ENCODE peak calls at places on chromosomes 1 and 21, in seven cellular contexts. G is HFF-Myc; Y is transverse colon; D is CD4-positive, alpha-beta memory T cell; A is adrenal gland; H is fibroblast of villous mesenchyme; N is fibroblast of mammary gland. R is an unnamed sample.

GRCh38 chr1:27605796-27606707 is 2.1 kb upstream of the AHDC1 start:
- DNase-seq in Y (peak), D (peak), H (peak), N (peak), G (no peak), A (no peak), R (peak)

GRCh38 chr21:27561116-27561515 is 594.2 kb upstream of the ADAMTS5 start:
- DNase-seq in Y (peak), N (no peak), G (no peak), H (peak), D (no peak), A (no peak), R (no peak)

GRCh38 chr1:25891606-25892005 is 14.6 kb downstream of the STMN1 start:
- DNase-seq in G (no peak), Y (no peak), D (no peak), N (no peak), H (no peak), A (no peak), R (no peak)

GRCh38 chr1:34143984-34144383 is 21.0 kb downstream of the CSMD2 start:
- DNase-seq in Y (no peak), A (no peak), H (no peak), G (no peak), N (no peak), D (no peak), R (no peak)

GRCh38 chr21:32325706-32326105 is 27.1 kb downstream of the MRAP start:
- DNase-seq in N (no peak), D (no peak), Y (no peak), H (no peak), A (no peak), G (no peak), R (no peak)

GRCh38 chr1:53732409-53732808 is 6.6 kb downstream of the GLIS1 start:
- DNase-seq in H (no peak), Y (no peak), D (no peak), N (no peak), G (no peak), A (no peak), R (peak)

GRCh38 chr21:18204931-18205330 is 39.7 kb upstream of the CHODL start:
- DNase-seq in H (no peak), N (no peak), Y (no peak), A (no peak), G (no peak), D (no peak), R (peak)

GRCh38 chr1:17599301-17600300 is 60.1 kb downstream of the ARHGEF10L start:
- DNase-seq in D (no peak), G (no peak), Y (peak), A (no peak), N (no peak), H (no peak), R (no peak)

GRCh38 chr1:214739621-214740238 is 136.7 kb downstream of the CENPF start:
- DNase-seq in N (peak), G (no peak), H (no peak), A (no peak), D (no peak), Y (no peak), R (peak)

GRCh38 chr1:218479436-218480115 is 134.4 kb downstream of the TGFB2 start:
- DNase-seq in Y (no peak), H (peak), N (peak), A (no peak), D (no peak), G (no peak), R (peak)

GRCh38 chr21:34912022-34912933 is 136.8 kb downstream of the RUNX1 start:
- DNase-seq in A (no peak), N (no peak), G (no peak), H (no peak), Y (no peak), D (no peak), R (peak)

GRCh38 chr1:246319111-246319510 is 188.0 kb downstream of the SMYD3 start:
- DNase-seq in G (no peak), H (no peak), D (no peak), A (no peak), Y (no peak), N (no peak), R (no peak)

GRCh38 chr1:221292652-221293051 is 413.4 kb downstream of the HLX start:
- DNase-seq in G (no peak), D (no peak), H (no peak), A (no peak), Y (no peak), N (no peak), R (no peak)

GRCh38 chr1:99004270-99005141 is at the start of gene PLPPR5:
- DNase-seq in N (peak), D (peak), G (no peak), Y (no peak), A (no peak), H (no peak), R (peak)

GRCh38 chr1:61261585-61261984 is 179.2 kb downstream of the NFIA start:
- DNase-seq in Y (no peak), N (peak), A (no peak), D (no peak), H (no peak), G (no peak), R (no peak)

GRCh38 chr1:7669559-7670208 is 101.4 kb upstream of the VAMP3 start:
- DNase-seq in H (peak), G (no peak), A (peak), Y (peak), D (peak), N (peak), R (peak)

GRCh38 chr21:41856572-41856971 is 22.6 kb downstream of the PRDM15 start:
- DNase-seq in H (no peak), Y (no peak), G (no peak), A (no peak), D (no peak), N (no peak), R (no peak)

GRCh38 chr1:183089025-183089639 is 65.9 kb downstream of the LAMC1 start:
- DNase-seq in H (no peak), A (no peak), N (no peak), D (no peak), Y (no peak), G (no peak), R (no peak)

GRCh38 chr1:219567341-219567947 is 45.5 kb downstream of the ZC3H11B start:
- DNase-seq in N (peak), A (no peak), H (peak), G (no peak), D (no peak), Y (no peak), R (peak)

GRCh38 chr1:85319488-85319887 is 43.1 kb upstream of the BCL10 start:
- DNase-seq in D (no peak), N (peak), Y (no peak), A (no peak), H (no peak), G (no peak), R (no peak)

DNA sequence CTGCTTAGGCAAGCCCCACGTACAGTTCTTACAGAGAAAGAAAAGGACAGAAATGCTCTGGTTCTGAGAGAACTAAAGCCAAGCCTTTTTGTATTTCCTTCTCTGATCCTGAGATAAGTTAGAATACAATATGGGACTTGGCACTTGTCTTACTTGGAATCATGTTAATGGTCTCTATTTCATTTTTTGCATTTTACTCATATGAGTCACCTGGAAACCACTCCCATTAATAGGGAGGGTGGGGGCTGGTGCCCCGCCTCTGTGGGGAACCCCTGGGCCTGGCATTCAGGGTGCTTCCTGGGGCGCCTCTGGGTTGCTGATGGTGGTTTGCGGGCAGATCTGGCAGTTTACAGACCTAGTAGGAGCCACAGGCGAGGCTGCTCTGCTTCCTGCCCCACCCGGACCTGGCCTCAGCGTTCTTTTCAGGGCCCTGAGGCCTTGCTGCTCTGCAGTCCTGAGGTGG is 26.7 kb downstream of the TSPAN2 start:
- DNase-seq in G (no peak), D (peak), Y (peak), A (peak), N (no peak), H (peak), R (peak)
- H3K4me3 ChIP-seq in G (no peak), D (peak), Y (no peak), A (no peak), N (no peak), H (no peak), R (no peak)

GRCh38 chr1:9536301-9536700 is 3.0 kb upstream of the SLC25A33 start:
- DNase-seq in Y (no peak), G (no peak), D (no peak), H (no peak), A (no peak), N (no peak), R (no peak)

GRCh38 chr1:9539165-9539828 is at the start of gene SLC25A33:
- DNase-seq in N (peak), H (peak), Y (peak), A (peak), D (peak), G (peak), R (peak)

GRCh38 chr1:9537863-9538668 is 1.2 kb upstream of the SLC25A33 start:
- DNase-seq in H (no peak), A (no peak), Y (peak), G (no peak), D (no peak), N (no peak), R (no peak)

GRCh38 chr1:9539829-9540550 is 725 bp downstream of the SLC25A33 start:
- DNase-seq in G (no peak), D (no peak), H (peak), Y (peak), N (peak), A (peak), R (no peak)

GRCh38 chr1:9538669-9539164 is 548 bp upstream of the SLC25A33 start:
- DNase-seq in D (no peak), N (no peak), H (no peak), Y (peak), A (no peak), G (no peak), R (no peak)
- H3K4me3 ChIP-seq in D (no peak), N (no peak), H (no peak), Y (no peak), A (no peak), G (no peak), R (no peak)

DNA sequence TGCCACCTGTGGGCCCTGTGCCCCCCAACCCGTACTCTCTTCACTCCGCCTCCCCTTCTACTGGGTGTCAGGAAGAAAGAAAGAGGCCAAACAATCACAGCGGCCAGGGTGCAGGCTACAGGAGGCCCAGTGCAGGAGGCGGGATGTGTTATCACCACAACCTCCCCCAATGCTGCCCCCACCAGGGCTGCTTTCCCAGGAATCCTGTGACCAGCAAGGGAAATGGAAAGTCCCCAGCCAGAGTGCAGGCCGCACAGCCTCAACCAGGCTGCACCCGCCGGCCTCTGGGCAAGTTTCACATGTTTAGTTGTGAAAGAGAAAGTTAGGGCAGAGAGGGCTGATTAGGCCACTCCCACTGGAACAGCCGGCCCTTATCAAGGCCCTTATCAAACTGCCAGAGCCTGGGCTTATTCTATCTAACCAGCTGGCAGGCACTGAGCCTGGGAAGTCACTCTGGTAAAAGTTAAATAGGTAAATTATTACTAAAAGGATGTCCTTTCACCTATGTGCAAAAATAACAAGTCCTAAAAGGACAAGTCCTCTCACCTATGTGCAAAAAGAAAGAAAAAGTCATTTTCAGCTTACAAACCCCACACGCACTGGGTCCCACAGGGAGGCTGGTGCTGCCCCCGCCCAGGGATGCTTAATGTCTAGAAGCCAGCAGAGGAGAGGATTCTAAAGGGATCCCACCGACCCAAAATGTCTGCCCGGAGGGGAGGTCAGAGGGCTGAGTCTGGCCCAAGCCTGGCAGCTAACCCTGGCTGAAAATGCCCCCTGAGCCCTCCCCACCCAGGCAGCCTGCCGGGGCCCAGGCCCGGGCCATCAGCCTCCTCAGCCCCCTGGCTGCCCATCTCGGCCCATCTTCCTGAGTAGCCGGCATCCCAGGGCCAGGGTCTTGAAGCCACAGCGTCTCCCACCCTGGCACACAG is 33.7 kb downstream of the ACOT7 start:
- DNase-seq in A (peak), D (peak), G (no peak), N (peak), H (peak), Y (peak), R (peak)
- H3K4me3 ChIP-seq in A (no peak), D (peak), G (no peak), N (no peak), H (peak), Y (peak), R (no peak)

GRCh38 chr1:3323021-3323790 is 131.3 kb upstream of the ARHGEF16 start:
- DNase-seq in G (no peak), D (no peak), N (no peak), Y (peak), H (no peak), A (no peak), R (no peak)
- H3K4me3 ChIP-seq in G (no peak), D (no peak), N (no peak), Y (no peak), H (no peak), A (no peak), R (no peak)